ENCODE peak calls at places on chromosomes 2 and 18, in five cellular contexts. One of them, this sample, is unnamed.
A peak's percentile ranks its signal among the peaks of the same experiment; 100 is the strongest.

GRCh38 chr2:187991389-187991788 is 300.3 kb upstream of the GULP1 start:
- DNase-seq in A549: no peak
- DNase-seq in K562: no peak
- DNase-seq in SK-N-SH: peak; percentile 14
- DNase-seq in GM12878: no peak
- DNase-seq in this sample: no peak

GRCh38 chr2:65991332-65991731 is 443.6 kb upstream of the MEIS1 start:
- DNase-seq in GM12878: no peak
- DNase-seq in A549: no peak
- DNase-seq in K562: no peak
- DNase-seq in SK-N-SH: no peak
- DNase-seq in this sample: no peak

GRCh38 chr18:10318686-10318960 is 135.8 kb upstream of the APCDD1 start:
- DNase-seq in SK-N-SH: no peak
- DNase-seq in A549: no peak
- DNase-seq in K562: no peak
- DNase-seq in GM12878: no peak
- DNase-seq in this sample: peak; percentile 25

GRCh38 chr2:233034091-233034882 is 1.8 kb downstream of the NEU2 start:
- DNase-seq in GM12878: no peak
- DNase-seq in K562: no peak
- DNase-seq in A549: no peak
- DNase-seq in SK-N-SH: no peak
- DNase-seq in this sample: no peak

GRCh38 chr2:2639251-2640139 is 308.4 kb upstream of the MYT1L start:
- DNase-seq in SK-N-SH: peak; percentile 19
- DNase-seq in GM12878: no peak
- DNase-seq in K562: no peak
- DNase-seq in A549: no peak
- DNase-seq in this sample: no peak

GRCh38 chr18:45626330-45627203 is 11.3 kb downstream of the SLC14A2 start:
- DNase-seq in SK-N-SH: no peak
- DNase-seq in GM12878: no peak
- DNase-seq in A549: no peak
- DNase-seq in K562: no peak
- DNase-seq in this sample: peak; percentile 43

GRCh38 chr18:48536516-48536915 is 2.3 kb upstream of the CTIF start:
- DNase-seq in K562: no peak
- DNase-seq in A549: no peak
- DNase-seq in SK-N-SH: no peak
- DNase-seq in GM12878: no peak
- DNase-seq in this sample: no peak

GRCh38 chr2:233711312-233712008 is 1.2 kb upstream of the UGT1A5 start:
- DNase-seq in A549: peak; percentile 90
- DNase-seq in K562: peak; percentile 68
- DNase-seq in GM12878: peak; percentile 1
- DNase-seq in SK-N-SH: peak; percentile 67
- DNase-seq in this sample: peak; percentile 73

GRCh38 chr2:54903736-54904554 is 146.3 kb downstream of the RTN4 start:
- DNase-seq in GM12878: no peak
- DNase-seq in A549: peak; percentile 91
- DNase-seq in SK-N-SH: no peak
- DNase-seq in K562: peak; percentile 27
- DNase-seq in this sample: peak; percentile 99

GRCh38 chr18:47970664-47971523 is 40.4 kb upstream of the SMAD2 start:
- DNase-seq in K562: peak; percentile 43
- DNase-seq in SK-N-SH: no peak
- DNase-seq in GM12878: no peak
- DNase-seq in A549: no peak
- DNase-seq in this sample: no peak

GRCh38 chr2:238763471-238763995 is 84.4 kb upstream of the TWIST2 start:
- DNase-seq in A549: no peak
- DNase-seq in GM12878: no peak
- DNase-seq in SK-N-SH: no peak
- DNase-seq in K562: no peak
- DNase-seq in this sample: no peak

GRCh38 chr2:238765590-238765989 is 82.3 kb upstream of the TWIST2 start:
- DNase-seq in K562: no peak
- DNase-seq in A549: no peak
- DNase-seq in SK-N-SH: no peak
- DNase-seq in GM12878: no peak
- DNase-seq in this sample: no peak

DNA sequence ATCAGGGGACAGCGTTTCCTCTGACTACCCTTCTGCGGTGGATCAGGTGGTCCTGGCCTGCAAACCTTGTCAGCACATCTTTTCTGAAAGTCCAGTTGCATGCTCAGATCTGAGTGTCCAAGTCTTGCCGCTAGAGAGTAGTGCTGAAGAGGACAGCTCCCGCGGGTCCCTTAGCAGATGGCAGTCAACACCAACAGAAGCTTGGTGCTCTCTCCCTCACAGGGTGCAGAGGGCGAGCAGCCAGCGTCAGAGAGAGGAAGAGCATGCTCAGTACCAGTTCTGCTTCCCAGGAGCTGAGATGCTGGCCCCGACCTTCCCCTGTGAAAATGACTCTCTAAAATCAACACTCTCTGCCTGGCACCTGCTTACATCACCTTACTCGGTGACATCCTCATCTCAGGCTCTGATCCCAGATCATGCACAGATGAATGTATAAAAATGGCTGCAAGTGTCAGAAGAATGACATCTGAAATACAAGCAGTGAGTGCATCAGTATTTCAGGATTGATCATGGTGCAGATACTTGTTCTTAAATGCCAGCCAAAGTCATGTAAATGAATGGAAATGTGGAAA is 86.0 kb upstream of the TWIST2 start:
- DNase-seq in GM12878: no peak
- DNase-seq in A549: no peak
- DNase-seq in K562: no peak
- DNase-seq in SK-N-SH: no peak
- DNase-seq in this sample: peak; percentile 32
- TF ChIP-seq RCOR1 in GM12878: no peak
- TF ChIP-seq RCOR1 in A549: no peak
- TF ChIP-seq RCOR1 in K562: no peak
- TF ChIP-seq RCOR1 in SK-N-SH: no peak
- TF ChIP-seq RCOR1 in this sample: no peak

GRCh38 chr2:229777716-229778115 is 63.4 kb upstream of the DNER start:
- DNase-seq in A549: no peak
- DNase-seq in GM12878: no peak
- DNase-seq in K562: no peak
- DNase-seq in SK-N-SH: no peak
- DNase-seq in this sample: no peak

GRCh38 chr2:229779650-229780049 is 65.3 kb upstream of the DNER start:
- DNase-seq in A549: no peak
- DNase-seq in SK-N-SH: no peak
- DNase-seq in GM12878: no peak
- DNase-seq in K562: no peak
- DNase-seq in this sample: peak; percentile 26

GRCh38 chr2:229783108-229783721 is 68.9 kb upstream of the DNER start:
- DNase-seq in A549: no peak
- DNase-seq in SK-N-SH: no peak
- DNase-seq in GM12878: peak; percentile 34
- DNase-seq in K562: no peak
- DNase-seq in this sample: no peak

GRCh38 chr2:229784791-229785190 is 70.4 kb upstream of the DNER start:
- DNase-seq in A549: no peak
- DNase-seq in GM12878: no peak
- DNase-seq in K562: no peak
- DNase-seq in SK-N-SH: no peak
- DNase-seq in this sample: peak; percentile 47

GRCh38 chr2:229780856-229781773 is 66.8 kb upstream of the DNER start:
- DNase-seq in GM12878: no peak
- DNase-seq in K562: peak; percentile 24
- DNase-seq in SK-N-SH: peak; percentile 49
- DNase-seq in A549: peak; percentile 45
- DNase-seq in this sample: peak; percentile 77
- TF ChIP-seq RCOR1 in GM12878: no peak
- TF ChIP-seq RCOR1 in K562: no peak
- TF ChIP-seq RCOR1 in SK-N-SH: no peak
- TF ChIP-seq RCOR1 in A549: no peak
- TF ChIP-seq RCOR1 in this sample: no peak

GRCh38 chr2:221124542-221125235 is 447.4 kb downstream of the EPHA4 start:
- DNase-seq in SK-N-SH: no peak
- DNase-seq in GM12878: no peak
- DNase-seq in K562: no peak
- DNase-seq in A549: no peak
- DNase-seq in this sample: no peak
- TF ChIP-seq RCOR1 in SK-N-SH: no peak
- TF ChIP-seq RCOR1 in GM12878: no peak
- TF ChIP-seq RCOR1 in K562: no peak
- TF ChIP-seq RCOR1 in A549: no peak
- TF ChIP-seq RCOR1 in this sample: no peak

GRCh38 chr2:35343135-35343534 is 1012.4 kb upstream of the CRIM1 start:
- DNase-seq in A549: peak; percentile 29
- DNase-seq in GM12878: no peak
- DNase-seq in K562: peak; percentile 3
- DNase-seq in SK-N-SH: peak; percentile 6
- DNase-seq in this sample: no peak
- TF ChIP-seq RCOR1 in A549: no peak
- TF ChIP-seq RCOR1 in GM12878: no peak
- TF ChIP-seq RCOR1 in K562: no peak
- TF ChIP-seq RCOR1 in SK-N-SH: no peak
- TF ChIP-seq RCOR1 in this sample: no peak

DNA sequence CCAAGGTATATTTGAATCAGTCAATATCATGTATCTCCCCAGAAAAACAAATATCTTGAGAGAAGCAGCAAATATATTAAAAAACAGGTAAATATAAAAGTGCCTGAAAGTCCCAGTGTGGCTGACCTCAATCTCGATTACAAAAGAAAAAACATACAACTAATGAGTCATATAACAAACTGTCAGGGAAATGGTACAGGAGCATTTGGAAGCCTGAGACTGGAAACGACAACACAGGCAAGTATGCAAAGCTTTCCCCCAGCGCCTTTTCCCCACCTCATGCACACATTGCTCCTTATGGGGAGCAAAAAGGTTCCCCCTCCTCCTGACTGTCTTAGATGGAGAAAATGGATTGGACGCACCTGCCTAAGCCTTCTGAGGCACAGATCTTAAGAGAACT is 230.7 kb downstream of the TMX3 start:
- DNase-seq in A549: no peak
- DNase-seq in GM12878: no peak
- DNase-seq in SK-N-SH: no peak
- DNase-seq in K562: no peak
- DNase-seq in this sample: peak; percentile 55
- TF ChIP-seq RCOR1 in A549: no peak
- TF ChIP-seq RCOR1 in GM12878: no peak
- TF ChIP-seq RCOR1 in SK-N-SH: no peak
- TF ChIP-seq RCOR1 in K562: no peak
- TF ChIP-seq RCOR1 in this sample: no peak

DNA sequence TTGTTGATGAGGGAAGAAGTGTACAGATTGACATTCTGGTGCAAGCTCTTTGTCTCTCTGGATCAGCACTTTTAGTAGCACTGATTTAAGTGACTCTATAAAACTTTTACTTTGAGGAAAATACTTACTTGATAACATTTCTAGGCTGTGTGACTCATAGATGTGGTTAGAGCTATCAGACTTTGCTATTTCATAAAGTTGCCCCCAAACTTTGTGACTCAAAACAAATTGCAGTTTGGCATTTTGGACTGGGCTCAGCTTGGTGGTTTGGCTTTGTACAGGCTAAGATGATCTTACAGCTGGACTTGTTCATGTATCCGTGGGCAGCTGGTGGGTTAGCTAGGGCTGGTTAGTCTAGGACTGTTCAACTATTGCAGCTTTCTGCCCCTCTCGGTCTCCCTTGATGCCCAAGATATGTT is 42.1 kb upstream of the GLS start:
- DNase-seq in SK-N-SH: no peak
- DNase-seq in A549: peak; percentile 57
- DNase-seq in GM12878: no peak
- DNase-seq in K562: no peak
- DNase-seq in this sample: peak; percentile 89
- TF ChIP-seq RCOR1 in SK-N-SH: no peak
- TF ChIP-seq RCOR1 in A549: no peak
- TF ChIP-seq RCOR1 in GM12878: no peak
- TF ChIP-seq RCOR1 in K562: no peak
- TF ChIP-seq RCOR1 in this sample: no peak

DNA sequence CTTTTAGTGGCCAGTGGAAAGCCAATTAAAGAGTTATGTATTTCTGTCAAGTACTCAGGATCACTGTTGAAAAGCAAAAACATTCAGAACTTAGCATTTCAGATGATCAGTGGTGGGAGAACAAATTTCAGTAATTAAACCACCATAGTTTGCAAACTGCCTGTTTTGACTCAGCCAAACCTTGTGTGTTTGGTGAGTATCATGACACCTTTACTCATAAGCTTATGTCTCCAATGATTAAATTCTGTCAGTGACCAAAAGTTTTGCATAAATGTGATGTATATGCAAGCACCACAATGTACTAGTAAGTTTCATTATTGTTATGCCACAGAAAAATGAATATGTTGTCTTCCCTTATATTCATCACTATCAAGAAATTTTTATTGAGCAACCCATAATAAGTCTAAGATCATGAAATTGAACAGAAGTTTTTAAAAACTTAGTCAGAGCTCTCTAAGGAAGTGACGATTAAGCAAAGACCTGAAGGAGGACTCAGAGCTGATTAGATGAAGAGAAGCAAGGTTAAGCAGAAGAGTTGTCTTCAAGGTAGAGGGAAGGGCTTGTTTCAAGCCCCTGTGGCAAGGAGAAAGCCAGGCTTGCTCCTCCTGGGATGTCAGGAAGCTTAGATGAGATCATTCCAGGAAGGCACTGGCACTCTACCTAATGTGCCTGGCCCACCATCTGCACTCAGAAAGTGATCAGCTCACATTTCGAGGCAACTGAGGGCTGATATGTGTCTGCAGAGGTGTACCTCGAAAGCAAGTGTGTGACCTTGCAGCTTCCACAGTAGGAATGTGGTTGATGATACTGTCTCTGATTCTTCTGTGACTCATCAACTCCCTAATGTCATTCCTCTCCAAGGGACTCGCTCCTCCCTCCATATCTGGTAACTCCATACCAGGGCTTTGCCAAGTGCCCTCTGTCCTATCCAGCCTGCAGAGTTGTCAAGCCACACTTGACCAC is 54.7 kb downstream of the KCTD18 start:
- DNase-seq in SK-N-SH: no peak
- DNase-seq in A549: peak; percentile 33
- DNase-seq in K562: peak; percentile 13
- DNase-seq in GM12878: peak; percentile 66
- DNase-seq in this sample: peak; percentile 71
- TF ChIP-seq RCOR1 in SK-N-SH: no peak
- TF ChIP-seq RCOR1 in A549: no peak
- TF ChIP-seq RCOR1 in K562: no peak
- TF ChIP-seq RCOR1 in GM12878: no peak
- TF ChIP-seq RCOR1 in this sample: no peak